ENCODE peak calls at places on chromosome 4, in seven cellular contexts. J, N, Z, I, D, O and E are unnamed samples.

GRCh38 chr4:85029453-85029852 is 63.0 kb upstream of the WDFY3 start:
- DNase-seq in J (no peak), N (no peak), Z (peak; percentile 73), I (no peak), D (no peak), O (no peak), E (no peak)

GRCh38 chr4:692771-693554 is 4.0 kb upstream of the SLC49A3 start:
- DNase-seq in J (no peak), N (no peak), Z (no peak), I (no peak), D (no peak), O (no peak), E (no peak)

GRCh38 chr4:98664959-98665358 is 6.5 kb upstream of the TSPAN5 start:
- DNase-seq in J (no peak), N (peak; percentile 39), Z (no peak), I (no peak), D (no peak), O (no peak), E (no peak)

GRCh38 chr4:73347497-73347896 is 56.6 kb upstream of the ALB start:
- DNase-seq in J (no peak), N (no peak), Z (no peak), I (no peak), D (no peak), O (no peak), E (no peak)

GRCh38 chr4:19026281-19026680 is 1004.7 kb upstream of the LCORL start:
- DNase-seq in J (peak; percentile 8), N (no peak), Z (no peak), I (no peak), D (no peak), O (peak; percentile 1), E (no peak)

GRCh38 chr4:23818097-23818648 is 71.7 kb downstream of the PPARGC1A start:
- DNase-seq in J (peak; percentile 9), N (no peak), Z (no peak), I (no peak), D (no peak), O (no peak), E (no peak)

GRCh38 chr4:114734581-114734980 is 136.0 kb downstream of the UGT8 start:
- DNase-seq in J (no peak), N (no peak), Z (no peak), I (no peak), D (no peak), O (no peak), E (no peak)

GRCh38 chr4:106587558-106587957 is 219.0 kb upstream of the GIMD1 start:
- DNase-seq in J (peak; percentile 68), N (no peak), Z (peak; percentile 64), I (no peak), D (no peak), O (peak; percentile 78), E (no peak)

GRCh38 chr4:113809313-113809712 is 47.8 kb upstream of the CAMK2D start:
- DNase-seq in J (no peak), N (no peak), Z (peak; percentile 15), I (no peak), D (peak; percentile 11), O (no peak), E (no peak)

GRCh38 chr4:25890653-25891485 is 23.2 kb upstream of the SMIM20 start:
- DNase-seq in J (no peak), N (no peak), Z (no peak), I (no peak), D (no peak), O (no peak), E (no peak)

GRCh38 chr4:89579776-89580175 is 257.2 kb downstream of the SNCA start:
- DNase-seq in J (no peak), N (no peak), Z (no peak), I (no peak), D (no peak), O (no peak), E (no peak)

GRCh38 chr4:52846502-52846901 is 15.6 kb upstream of the RASL11B start:
- DNase-seq in J (no peak), N (no peak), Z (no peak), I (peak; percentile 59), D (no peak), O (no peak), E (no peak)

GRCh38 chr4:67452100-67452887 is 93.0 kb downstream of the CENPC start:
- DNase-seq in J (no peak), N (no peak), Z (peak; percentile 16), I (no peak), D (no peak), O (peak; percentile 43), E (no peak)

GRCh38 chr4:101885574-101885973 is 95.0 kb downstream of the BANK1 start:
- DNase-seq in J (no peak), N (no peak), Z (no peak), I (no peak), D (no peak), O (no peak), E (no peak)

GRCh38 chr4:139666735-139667266 is 1.2 kb downstream of the MGST2 start:
- DNase-seq in J (peak; percentile 58), N (peak; percentile 80), Z (peak; percentile 52), I (peak; percentile 74), D (no peak), O (peak; percentile 52), E (no peak)

GRCh38 chr4:133808151-133808550 is 393.4 kb downstream of the PABPC4L start:
- DNase-seq in J (peak; percentile 9), N (no peak), Z (no peak), I (no peak), D (no peak), O (no peak), E (peak; percentile 23)

GRCh38 chr4:162644346-162644745 is 480.5 kb upstream of the FSTL5 start:
- DNase-seq in J (peak; percentile 25), N (no peak), Z (no peak), I (no peak), D (no peak), O (no peak), E (no peak)

GRCh38 chr4:170723171-170723570 is 633.4 kb upstream of the AADAT start:
- DNase-seq in J (no peak), N (no peak), Z (no peak), I (no peak), D (no peak), O (no peak), E (no peak)

GRCh38 chr4:99640676-99641075 is 17.0 kb downstream of the C4orf54 start:
- DNase-seq in J (no peak), N (no peak), Z (no peak), I (no peak), D (no peak), O (no peak), E (no peak)

GRCh38 chr4:832536-832935 is 6.6 kb upstream of the CPLX1 start:
- DNase-seq in J (no peak), N (no peak), Z (no peak), I (no peak), D (no peak), O (no peak), E (no peak)

GRCh38 chr4:183276106-183276505 is 44.0 kb downstream of the CLDN22 start:
- DNase-seq in J (no peak), N (no peak), Z (no peak), I (no peak), D (no peak), O (no peak), E (no peak)

GRCh38 chr4:125389713-125390112 is 75.0 kb downstream of the FAT4 start:
- DNase-seq in J (peak; percentile 84), N (no peak), Z (peak; percentile 95), I (no peak), D (no peak), O (peak; percentile 96), E (no peak)

DNA sequence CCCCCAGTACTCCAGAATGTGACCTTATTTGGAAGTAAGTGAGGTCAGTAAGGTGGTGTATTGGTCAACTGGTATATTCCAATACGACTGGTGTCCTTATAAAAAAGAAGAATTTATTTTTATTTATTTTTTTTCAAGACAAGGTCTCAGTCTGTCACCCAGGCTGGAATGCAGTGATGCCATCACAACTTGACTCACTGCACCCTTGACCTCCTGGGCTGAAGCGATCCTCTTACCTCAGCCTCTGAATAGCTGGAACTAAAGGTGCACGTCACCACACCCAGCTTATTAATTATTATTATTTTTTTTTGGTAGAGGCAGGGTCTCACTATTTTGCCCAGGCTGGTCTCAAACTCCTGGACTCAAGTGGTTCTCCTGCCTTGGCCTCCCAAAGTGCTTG is 115.1 kb upstream of the PITX2 start:
- DNase-seq in J (no peak), N (no peak), Z (no peak), I (no peak), D (no peak), O (no peak), E (no peak)
- H3K4me3 ChIP-seq in J (no peak overlapping the region), N (no peak overlapping the region), Z (no peak overlapping the region), I (no peak overlapping the region), D (no peak overlapping the region), O (no peak overlapping the region), E (no peak overlapping the region)

GRCh38 chr4:175671491-175671934 is 140.6 kb downstream of the GPM6A start:
- DNase-seq in J (no peak), N (no peak), Z (no peak), I (no peak), D (no peak), O (no peak), E (no peak)
- H3K4me3 ChIP-seq in J (peak overlapping the region; percentile 17), N (no peak overlapping the region), Z (no peak overlapping the region), I (no peak overlapping the region), D (peak overlapping the region; percentile 33), O (no peak overlapping the region), E (no peak overlapping the region)

GRCh38 chr4:74446193-74446868 is 1.4 kb downstream of the AREG start:
- DNase-seq in J (no peak), N (no peak), Z (no peak), I (no peak), D (no peak), O (no peak), E (no peak)
- H3K4me3 ChIP-seq in J (peak overlapping the region; percentile 16), N (no peak overlapping the region), Z (peak overlapping the region; percentile 81), I (peak overlapping the region; percentile 65), D (no peak overlapping the region), O (no peak overlapping the region), E (no peak overlapping the region)

GRCh38 chr4:124325676-124326075 is 386.9 kb downstream of the ANKRD50 start:
- DNase-seq in J (no peak), N (no peak), Z (no peak), I (no peak), D (no peak), O (no peak), E (no peak)

GRCh38 chr4:124321370-124321769 is 391.2 kb downstream of the ANKRD50 start:
- DNase-seq in J (peak; percentile 9), N (no peak), Z (no peak), I (no peak), D (no peak), O (peak; percentile 48), E (no peak)

GRCh38 chr4:124318292-124318691 is 394.2 kb downstream of the ANKRD50 start:
- DNase-seq in J (no peak), N (no peak), Z (no peak), I (no peak), D (no peak), O (no peak), E (no peak)

GRCh38 chr4:124322234-124322831 is 390.2 kb downstream of the ANKRD50 start:
- DNase-seq in J (peak; percentile 56), N (peak; percentile 29), Z (peak; percentile 64), I (no peak), D (no peak), O (peak; percentile 83), E (peak; percentile 39)
- H3K4me3 ChIP-seq in J (no peak overlapping the region), N (no peak overlapping the region), Z (no peak overlapping the region), I (no peak overlapping the region), D (no peak overlapping the region), O (no peak overlapping the region), E (no peak overlapping the region)